ENCODE peak calls at places on chromosome 7, in four cellular contexts. One of them, this sample, is unnamed.

GRCh38 chr7:7581531-7582179 is 15.0 kb downstream of the MIOS start:
- DNase-seq in kidney epithelial cell: no peak
- DNase-seq in astrocyte of the hippocampus: no peak
- DNase-seq in Calu3: no peak
- DNase-seq in this sample: no peak

GRCh38 chr7:35695628-35695888 is 623 bp upstream of the HERPUD2 start:
- DNase-seq in astrocyte of the hippocampus: no peak
- DNase-seq in kidney epithelial cell: no peak
- DNase-seq in Calu3: no peak
- DNase-seq in this sample: no peak

GRCh38 chr7:37234928-37235327 is 213.7 kb downstream of the ELMO1 start:
- DNase-seq in kidney epithelial cell: no peak
- DNase-seq in Calu3: peak; percentile 43
- DNase-seq in astrocyte of the hippocampus: peak; percentile 55
- DNase-seq in this sample: peak; percentile 33

GRCh38 chr7:29189743-29190201 is 4.8 kb upstream of the CHN2 start:
- DNase-seq in kidney epithelial cell: no peak
- DNase-seq in Calu3: peak; percentile 86
- DNase-seq in astrocyte of the hippocampus: peak; percentile 69
- DNase-seq in this sample: peak; percentile 63

GRCh38 chr7:35758421-35758820 is 42.4 kb upstream of the SEPTIN7 start:
- DNase-seq in Calu3: no peak
- DNase-seq in astrocyte of the hippocampus: peak; percentile 26
- DNase-seq in kidney epithelial cell: no peak
- DNase-seq in this sample: no peak

GRCh38 chr7:124202546-124202945 is 169.7 kb upstream of the TMEM229A start:
- DNase-seq in astrocyte of the hippocampus: no peak
- DNase-seq in kidney epithelial cell: no peak
- DNase-seq in Calu3: no peak
- DNase-seq in this sample: no peak

GRCh38 chr7:138243430-138243829 is 167.2 kb downstream of the AKR1D1 start:
- DNase-seq in kidney epithelial cell: no peak
- DNase-seq in Calu3: peak; percentile 10
- DNase-seq in astrocyte of the hippocampus: peak; percentile 62
- DNase-seq in this sample: no peak

GRCh38 chr7:77320161-77320560 is 96.0 kb downstream of the GSAP start:
- DNase-seq in astrocyte of the hippocampus: no peak
- DNase-seq in Calu3: no peak
- DNase-seq in kidney epithelial cell: no peak
- DNase-seq in this sample: no peak

GRCh38 chr7:108045669-108046068 is 42.7 kb upstream of the LAMB1 start:
- DNase-seq in Calu3: no peak
- DNase-seq in astrocyte of the hippocampus: no peak
- DNase-seq in kidney epithelial cell: no peak
- DNase-seq in this sample: no peak

GRCh38 chr7:94195813-94196212 is 191.7 kb upstream of the BET1 start:
- DNase-seq in kidney epithelial cell: no peak
- DNase-seq in astrocyte of the hippocampus: no peak
- DNase-seq in Calu3: no peak
- DNase-seq in this sample: no peak

GRCh38 chr7:155381852-155382801 is 75.8 kb upstream of the EN2 start:
- DNase-seq in astrocyte of the hippocampus: peak; percentile 36
- DNase-seq in kidney epithelial cell: no peak
- DNase-seq in Calu3: no peak
- DNase-seq in this sample: no peak

GRCh38 chr7:71659622-71660021 is 527.7 kb downstream of the GALNT17 start:
- DNase-seq in kidney epithelial cell: no peak
- DNase-seq in astrocyte of the hippocampus: no peak
- DNase-seq in Calu3: no peak
- DNase-seq in this sample: no peak

GRCh38 chr7:147639037-147639436 is 951.5 kb upstream of the C7orf33 start:
- DNase-seq in astrocyte of the hippocampus: no peak
- DNase-seq in Calu3: no peak
- DNase-seq in kidney epithelial cell: no peak
- DNase-seq in this sample: no peak

GRCh38 chr7:111855161-111855841 is 293.0 kb upstream of the IMMP2L start:
- DNase-seq in Calu3: peak; percentile 27
- DNase-seq in kidney epithelial cell: peak; percentile 12
- DNase-seq in astrocyte of the hippocampus: peak; percentile 61
- DNase-seq in this sample: peak; percentile 32

GRCh38 chr7:30804078-30804661 is 33.0 kb downstream of the MINDY4 start:
- DNase-seq in astrocyte of the hippocampus: peak; percentile 88
- DNase-seq in kidney epithelial cell: no peak
- DNase-seq in Calu3: no peak
- DNase-seq in this sample: peak; percentile 51

GRCh38 chr7:142438923-142439515 is 181.2 kb upstream of the PRSS58 start:
- DNase-seq in kidney epithelial cell: no peak
- DNase-seq in astrocyte of the hippocampus: no peak
- DNase-seq in Calu3: no peak
- DNase-seq in this sample: no peak

GRCh38 chr7:81469299-81470083 is 300.4 kb downstream of the HGF start:
- DNase-seq in Calu3: no peak
- DNase-seq in astrocyte of the hippocampus: no peak
- DNase-seq in kidney epithelial cell: no peak
- DNase-seq in this sample: no peak

GRCh38 chr7:28623863-28624262 is 211.5 kb downstream of the CREB5 start:
- DNase-seq in astrocyte of the hippocampus: no peak
- DNase-seq in Calu3: no peak
- DNase-seq in kidney epithelial cell: no peak
- DNase-seq in this sample: no peak

GRCh38 chr7:23184709-23185354 is 3.0 kb downstream of the NUP42 start:
- DNase-seq in Calu3: peak; percentile 80
- DNase-seq in astrocyte of the hippocampus: peak; percentile 56
- DNase-seq in kidney epithelial cell: no peak
- DNase-seq in this sample: peak; percentile 23

GRCh38 chr7:28554791-28555471 is 142.6 kb downstream of the CREB5 start:
- DNase-seq in Calu3: no peak
- DNase-seq in kidney epithelial cell: no peak
- DNase-seq in astrocyte of the hippocampus: no peak
- DNase-seq in this sample: no peak

GRCh38 chr7:41911792-41912191 is 208.9 kb upstream of the INHBA start:
- DNase-seq in astrocyte of the hippocampus: peak; percentile 49
- DNase-seq in Calu3: no peak
- DNase-seq in kidney epithelial cell: no peak
- DNase-seq in this sample: no peak

GRCh38 chr7:1893451-1893850 is 223.4 kb downstream of the ELFN1 start:
- DNase-seq in astrocyte of the hippocampus: no peak
- DNase-seq in Calu3: no peak
- DNase-seq in kidney epithelial cell: no peak
- DNase-seq in this sample: no peak

GRCh38 chr7:16989883-16990413 is 108.2 kb upstream of the AGR3 start:
- DNase-seq in astrocyte of the hippocampus: peak; percentile 75
- DNase-seq in kidney epithelial cell: peak; percentile 39
- DNase-seq in Calu3: peak; percentile 95
- DNase-seq in this sample: peak; percentile 24

GRCh38 chr7:35816514-35816913 is 15.7 kb downstream of the SEPTIN7 start:
- DNase-seq in astrocyte of the hippocampus: no peak
- DNase-seq in Calu3: no peak
- DNase-seq in kidney epithelial cell: no peak
- DNase-seq in this sample: no peak

GRCh38 chr7:134514663-134515062 is 12.7 kb upstream of the AKR1B10 start:
- DNase-seq in kidney epithelial cell: no peak
- DNase-seq in Calu3: peak; percentile 66
- DNase-seq in astrocyte of the hippocampus: peak; percentile 85
- DNase-seq in this sample: peak; percentile 29

GRCh38 chr7:137760111-137760510 is 86.7 kb downstream of the DGKI start:
- DNase-seq in astrocyte of the hippocampus: peak; percentile 52
- DNase-seq in kidney epithelial cell: no peak
- DNase-seq in Calu3: no peak
- DNase-seq in this sample: no peak

GRCh38 chr7:131544449-131545425 is 11.7 kb downstream of the PODXL start:
- DNase-seq in kidney epithelial cell: no peak
- DNase-seq in Calu3: no peak
- DNase-seq in astrocyte of the hippocampus: peak; percentile 44
- DNase-seq in this sample: no peak

GRCh38 chr7:94378396-94378795 is 16.3 kb upstream of the COL1A2 start:
- DNase-seq in Calu3: no peak
- DNase-seq in kidney epithelial cell: no peak
- DNase-seq in astrocyte of the hippocampus: no peak
- DNase-seq in this sample: no peak

GRCh38 chr7:74059681-74060588 is 23.7 kb upstream of the LIMK1 start:
- DNase-seq in astrocyte of the hippocampus: peak; percentile 66
- DNase-seq in kidney epithelial cell: no peak
- DNase-seq in Calu3: peak; percentile 67
- DNase-seq in this sample: no peak

GRCh38 chr7:31850066-31850465 is 163.1 kb downstream of the PPP1R17 start:
- DNase-seq in Calu3: no peak
- DNase-seq in kidney epithelial cell: no peak
- DNase-seq in astrocyte of the hippocampus: no peak
- DNase-seq in this sample: no peak

GRCh38 chr7:100584677-100585510 is 1.0 kb downstream of the LRCH4 start:
- DNase-seq in astrocyte of the hippocampus: peak; percentile 68
- DNase-seq in Calu3: peak; percentile 24
- DNase-seq in kidney epithelial cell: no peak
- DNase-seq in this sample: no peak

GRCh38 chr7:16841681-16842080 is 36.9 kb upstream of the AGR2 start:
- DNase-seq in Calu3: no peak
- DNase-seq in kidney epithelial cell: no peak
- DNase-seq in astrocyte of the hippocampus: peak; percentile 40
- DNase-seq in this sample: no peak

GRCh38 chr7:29328811-29329210 is 134.2 kb downstream of the CHN2 start:
- DNase-seq in astrocyte of the hippocampus: no peak
- DNase-seq in kidney epithelial cell: no peak
- DNase-seq in Calu3: no peak
- DNase-seq in this sample: no peak